ENCODE peak calls at places on chromosomes 7 and 10, in four cellular contexts. D is GM12878, F is H1, Z is K562. Y is an unnamed sample.

GRCh38 chr10:93746844-93747284 is 10.9 kb upstream of the LGI1 start:
- DNase-seq in F (peak; percentile 80), D (no peak), Z (peak; percentile 4), Y (peak; percentile 38)

GRCh38 chr7:19400771-19401254 is 255.6 kb upstream of the FERD3L start:
- DNase-seq in F (no peak), D (no peak), Z (no peak), Y (no peak)

GRCh38 chr7:32336726-32337125 is 153.5 kb downstream of the LSM5 start:
- DNase-seq in D (no peak), F (no peak), Z (no peak), Y (no peak)

GRCh38 chr7:119957335-119957734 is 315.6 kb upstream of the KCND2 start:
- DNase-seq in Z (no peak), D (no peak), F (no peak), Y (no peak)

GRCh38 chr7:80902716-80903308 is 16.0 kb downstream of the SEMA3C start:
- DNase-seq in F (no peak), D (no peak), Z (no peak), Y (no peak)

GRCh38 chr10:44415121-44415520 is 30.2 kb upstream of the CXCL12 start:
- DNase-seq in Z (no peak), F (no peak), D (no peak), Y (no peak)

GRCh38 chr10:125605167-125605566 is 77.8 kb downstream of the TEX36 start:
- DNase-seq in F (no peak), D (no peak), Z (peak; percentile 56), Y (no peak)

GRCh38 chr10:13529714-13529973 is 830 bp upstream of the BEND7 start:
- DNase-seq in Z (no peak), F (no peak), D (no peak), Y (no peak)

GRCh38 chr10:77516575-77516974 is 121.0 kb downstream of the KCNMA1 start:
- DNase-seq in F (no peak), Z (no peak), D (no peak), Y (no peak)

GRCh38 chr7:35424869-35425495 is 171.1 kb upstream of the TBX20 start:
- DNase-seq in D (no peak), Z (peak; percentile 58), F (no peak), Y (peak; percentile 41)

GRCh38 chr7:127392182-127392565 is 334 bp downstream of the ZNF800 start:
- DNase-seq in D (no peak), Z (peak; percentile 78), F (no peak), Y (no peak)

GRCh38 chr10:73413108-73413527 is 740 bp downstream of the ANXA7 start:
- DNase-seq in F (no peak), Z (peak; percentile 78), D (peak; percentile 41), Y (peak; percentile 81)

GRCh38 chr7:70383947-70384475 is 747.9 kb upstream of the GALNT17 start:
- DNase-seq in Z (no peak), F (no peak), D (no peak), Y (no peak)

GRCh38 chr10:33336606-33337334 is 2.3 kb upstream of the NRP1 start:
- DNase-seq in Z (no peak), D (no peak), F (no peak), Y (no peak)

GRCh38 chr7:109527833-109528232 is 958.2 kb downstream of the DNAJB9 start:
- DNase-seq in F (no peak), D (no peak), Z (no peak), Y (no peak)

GRCh38 chr7:265192-265997 is 24.6 kb upstream of the FOXL3 start:
- DNase-seq in Z (no peak), D (no peak), F (no peak), Y (no peak)

GRCh38 chr7:155371884-155372781 is 74.5 kb downstream of the INSIG1 start:
- DNase-seq in Z (peak; percentile 36), D (no peak), F (no peak), Y (no peak)

GRCh38 chr7:128831178-128831993 is 1.2 kb downstream of the FLNC start:
- DNase-seq in D (no peak), Z (peak; percentile 95), F (no peak), Y (no peak)

GRCh38 chr10:114632869-114633715 is 25.0 kb downstream of the ABLIM1 start:
- DNase-seq in D (no peak), F (no peak), Z (peak; percentile 33), Y (peak; percentile 43)

GRCh38 chr10:78865518-78865835 is 203.3 kb upstream of the ZMIZ1 start:
- DNase-seq in F (no peak), Z (no peak), D (no peak), Y (no peak)

GRCh38 chr7:44965441-44965903 is 13.3 kb downstream of the MYO1G start:
- DNase-seq in Z (no peak), D (no peak), F (no peak), Y (no peak)

GRCh38 chr7:155533120-155533826 is 13.1 kb downstream of the CNPY1 start:
- DNase-seq in D (no peak), F (no peak), Z (no peak), Y (no peak)

GRCh38 chr10:43212043-43212721 is 54.7 kb downstream of the RASGEF1A start:
- DNase-seq in D (no peak), F (no peak), Z (no peak), Y (no peak)

GRCh38 chr7:54292171-54292925 is 249.8 kb upstream of the VSTM2A start:
- DNase-seq in F (peak; percentile 49), Z (no peak), D (no peak), Y (no peak)

GRCh38 chr7:31687024-31687423 is at the start of gene PPP1R17:
- DNase-seq in Z (peak; percentile 12), F (no peak), D (no peak), Y (no peak)

GRCh38 chr10:22363305-22363704 is 18.0 kb downstream of the SPAG6 start:
- DNase-seq in Z (no peak), F (no peak), D (no peak), Y (no peak)

GRCh38 chr10:28548781-28549498 is 16.0 kb downstream of the WAC start:
- DNase-seq in Z (no peak), D (no peak), F (no peak), Y (no peak)

GRCh38 chr10:2137549-2138174 is 400.3 kb upstream of the ADARB2 start:
- DNase-seq in F (peak; percentile 17), D (no peak), Z (peak; percentile 14), Y (peak; percentile 8)

GRCh38 chr10:17580853-17581252 is 36.3 kb downstream of the HACD1 start:
- DNase-seq in F (no peak), Z (no peak), D (no peak), Y (no peak)

GRCh38 chr10:132908621-132909295 is 33.6 kb downstream of the CFAP46 start:
- DNase-seq in Z (no peak), F (no peak), D (no peak), Y (no peak)

GRCh38 chr10:132909491-132910071 is 32.8 kb downstream of the CFAP46 start:
- DNase-seq in D (no peak), Z (no peak), F (no peak), Y (no peak)

GRCh38 chr10:132911712-132912097 is 30.7 kb downstream of the CFAP46 start:
- DNase-seq in D (no peak), Z (no peak), F (no peak), Y (no peak)

GRCh38 chr10:132910901-132911711 is 31.3 kb downstream of the CFAP46 start:
- DNase-seq in D (no peak), Z (no peak), F (no peak), Y (no peak)

DNA sequence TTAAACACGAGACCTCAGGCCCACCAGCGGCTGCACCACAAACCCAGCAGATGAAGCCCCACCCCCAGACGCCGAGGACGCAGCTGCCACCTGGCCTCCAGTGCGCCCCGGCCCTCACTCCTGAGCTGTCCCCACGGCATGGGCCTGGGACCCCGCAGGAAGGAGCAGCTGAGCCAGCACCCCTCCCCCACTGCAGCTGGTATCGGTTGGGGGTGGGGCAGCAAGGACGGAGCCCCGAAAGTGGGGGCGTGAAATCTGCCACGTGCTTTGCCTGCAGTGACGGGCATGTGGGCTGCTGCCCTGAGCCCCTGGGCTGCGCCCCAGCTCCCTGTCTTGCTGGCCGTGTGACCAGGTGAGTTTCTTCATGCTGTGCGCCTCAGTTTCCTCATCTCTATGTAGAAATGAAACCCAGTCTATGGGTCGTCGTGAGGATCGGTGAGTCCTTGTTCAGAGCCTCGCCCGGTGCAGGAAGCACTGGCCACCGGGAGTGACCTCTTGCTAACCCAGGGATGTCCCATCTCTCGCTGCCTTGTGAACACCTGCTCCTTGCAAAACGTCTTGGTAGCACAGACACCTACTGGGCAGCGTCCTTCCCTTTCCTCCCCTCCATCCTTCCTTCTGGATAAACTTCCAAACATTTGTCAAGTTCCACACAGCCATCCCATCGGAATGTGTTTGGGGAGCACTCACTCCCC is 32.0 kb downstream of the CFAP46 start:
- DNase-seq in F (no peak), D (no peak), Z (no peak), Y (no peak)
- TF ChIP-seq ATF2 in F (no peak), D (no peak), Z (no peak), Y (no peak)

DNA sequence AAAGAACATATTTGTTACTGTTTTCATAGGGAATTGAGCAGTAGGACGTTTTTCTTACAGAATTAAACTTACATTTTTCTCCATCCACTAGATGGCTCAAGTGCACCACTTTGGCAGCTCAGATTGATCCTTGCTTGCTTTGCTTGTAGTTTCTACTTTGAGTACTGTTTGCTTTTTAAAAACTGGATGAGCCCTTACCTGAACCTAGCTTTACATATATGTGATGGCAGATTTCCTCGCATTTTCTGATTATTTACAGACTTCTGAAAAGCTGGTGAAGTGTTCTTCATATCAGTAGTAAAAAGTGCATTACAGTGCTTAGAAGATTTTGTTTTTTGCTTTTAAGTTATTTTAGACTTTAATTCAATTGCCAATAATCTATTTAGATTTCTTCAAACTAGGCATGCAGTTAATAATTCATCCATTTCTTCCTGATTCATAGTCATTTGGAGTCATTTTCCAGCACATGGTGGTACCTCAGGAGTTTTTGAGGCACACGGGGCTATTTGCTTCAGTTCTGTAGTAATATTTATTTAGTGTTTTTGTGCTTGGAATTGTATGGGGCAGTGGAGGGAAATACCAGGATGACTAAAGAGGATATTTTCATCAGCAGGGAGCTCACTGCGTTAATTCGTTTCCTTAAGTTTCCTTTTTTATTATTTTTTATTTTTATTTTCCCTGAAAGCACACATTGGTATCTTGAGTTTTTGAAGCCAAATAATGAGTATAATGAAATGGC is 57.3 kb downstream of the MAPK8 start:
- DNase-seq in D (peak; percentile 51), F (no peak), Z (peak; percentile 88), Y (peak; percentile 70)
- TF ChIP-seq TAF1 in D (no peak), F (no peak), Z (no peak), Y (no peak)

GRCh38 chr7:135771961-135772638 is 23.5 kb upstream of the FAM180A start:
- DNase-seq in F (no peak), Z (peak; percentile 30), D (no peak), Y (no peak)
- TF ChIP-seq RAD21 in F (no peak), Z (no peak), D (no peak), Y (no peak)

DNA sequence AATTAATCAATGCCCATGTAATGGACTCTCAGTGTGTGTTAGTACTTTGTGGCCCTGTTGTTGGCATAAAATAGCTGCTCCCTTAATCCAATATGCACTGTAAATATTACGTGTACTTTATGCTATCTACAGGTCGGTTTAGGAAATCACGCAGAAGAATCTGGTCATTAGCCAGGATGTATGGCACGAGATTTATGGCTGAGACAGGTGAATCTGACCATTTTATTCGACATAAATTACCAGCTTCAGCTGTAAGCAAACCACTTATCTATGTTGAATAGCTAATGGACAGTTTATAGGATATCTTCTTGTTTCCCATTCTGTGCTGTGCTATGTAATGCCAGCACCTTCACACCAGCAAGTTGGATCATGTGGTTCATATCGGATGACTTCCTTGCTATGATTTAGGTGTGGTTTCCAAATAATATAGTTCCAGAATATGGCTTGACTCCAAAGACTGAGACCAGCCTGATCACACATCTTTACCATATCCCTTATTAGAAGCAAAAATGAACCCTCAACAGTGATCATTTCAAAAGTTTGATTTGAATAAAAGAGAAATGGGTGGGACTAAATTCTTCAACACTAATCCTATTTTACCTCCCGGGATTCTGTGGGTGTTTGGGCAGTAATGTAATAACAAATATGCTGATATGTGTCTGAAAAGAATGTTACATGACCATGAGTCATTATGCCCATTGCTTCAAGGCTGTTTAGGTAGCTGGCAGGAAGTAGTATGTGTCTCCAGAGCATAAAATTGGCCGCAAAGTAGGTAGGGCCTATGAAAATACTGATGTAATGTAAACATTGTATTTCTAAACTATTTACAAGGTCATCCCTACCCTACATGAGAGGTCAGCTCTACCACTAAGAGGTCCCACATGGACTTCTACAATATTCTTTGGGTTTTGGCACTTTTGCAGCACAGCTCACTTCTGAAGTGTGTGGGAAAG is 301.6 kb downstream of the AHR start:
- DNase-seq in F (no peak), Z (no peak), D (no peak), Y (peak; percentile 45)
- TF ChIP-seq ATF2 in F (no peak), Z (no peak), D (no peak), Y (no peak)

Y was measured in HepG2.